ENCODE peak calls at places on chromosomes 5 and 9, in eight cellular contexts. J, I, M, Y, F, D, Q and V are unnamed samples.

GRCh38 chr9:22036866-22037626 is 27.9 kb upstream of the CDKN2B start:
- DNase-seq in J (peak; percentile 96), I (no peak), M (peak; percentile 27), Y (no peak), F (no peak), D (no peak), Q (peak; percentile 47), V (no peak)

GRCh38 chr5:82375488-82376294 is 97.5 kb upstream of the RPS23 start:
- DNase-seq in J (no peak), I (no peak), M (no peak), Y (no peak), F (no peak), D (no peak), Q (no peak), V (no peak)

GRCh38 chr5:146533260-146533857 is 17.4 kb upstream of the GPR151 start:
- DNase-seq in J (peak; percentile 63), I (no peak), M (peak; percentile 45), Y (peak; percentile 62), F (peak; percentile 71), D (peak; percentile 56), Q (peak; percentile 11), V (peak; percentile 43)

GRCh38 chr9:115262477-115262876 is 144.5 kb upstream of the TNC start:
- DNase-seq in J (peak; percentile 100), I (no peak), M (peak; percentile 98), Y (no peak), F (peak; percentile 77), D (peak; percentile 47), Q (no peak), V (no peak)

GRCh38 chr5:175831507-175831906 is 39.9 kb upstream of the CPLX2 start:
- DNase-seq in J (no peak), I (no peak), M (no peak), Y (no peak), F (no peak), D (no peak), Q (no peak), V (no peak)

GRCh38 chr9:106179181-106179580 is 484.8 kb downstream of the TMEM38B start:
- DNase-seq in J (no peak), I (no peak), M (no peak), Y (no peak), F (no peak), D (no peak), Q (no peak), V (no peak)

GRCh38 chr5:172179032-172179989 is 8.7 kb downstream of the STK10 start:
- DNase-seq in J (no peak), I (no peak), M (no peak), Y (peak; percentile 64), F (peak; percentile 34), D (peak; percentile 46), Q (no peak), V (no peak)

GRCh38 chr5:10145922-10146321 is 103.8 kb downstream of the ATPSCKMT start:
- DNase-seq in J (peak; percentile 39), I (no peak), M (peak; percentile 67), Y (no peak), F (no peak), D (peak; percentile 46), Q (no peak), V (no peak)

GRCh38 chr5:148384389-148384756 is 615 bp downstream of the FBXO38 start:
- DNase-seq in J (no peak), I (no peak), M (peak; percentile 17), Y (no peak), F (no peak), D (no peak), Q (no peak), V (no peak)

GRCh38 chr5:150590979-150591411 is 49.5 kb upstream of the SYNPO start:
- DNase-seq in J (no peak), I (no peak), M (no peak), Y (no peak), F (no peak), D (no peak), Q (no peak), V (no peak)

GRCh38 chr5:75509956-75510355 is 1.5 kb downstream of the CERT1 start:
- DNase-seq in J (peak; percentile 30), I (no peak), M (peak; percentile 52), Y (no peak), F (peak; percentile 20), D (peak; percentile 47), Q (peak; percentile 44), V (no peak)

GRCh38 chr9:130660683-130661460 is 3.5 kb upstream of the PRDM12 start:
- DNase-seq in J (no peak), I (no peak), M (no peak), Y (no peak), F (no peak), D (no peak), Q (no peak), V (no peak)

DNA sequence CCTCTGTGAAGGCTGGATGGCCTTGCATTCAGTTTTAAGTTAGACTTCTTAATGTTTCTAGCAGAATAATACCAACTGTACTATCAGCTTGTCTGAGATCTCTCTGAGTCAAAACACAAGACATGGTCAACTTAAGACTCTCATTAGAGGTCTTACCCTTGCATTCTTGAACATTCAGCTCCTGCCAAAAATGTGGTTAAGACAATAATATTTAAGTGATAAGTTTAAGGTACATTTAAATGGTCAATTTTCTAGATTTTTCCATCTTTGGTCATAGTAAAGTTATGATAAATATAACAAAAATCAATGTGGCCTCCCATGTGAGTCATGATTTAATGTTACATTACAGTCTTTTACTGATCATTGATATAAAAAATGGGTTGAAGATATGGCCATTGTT is 75.0 kb downstream of the NR2F1 start:
- DNase-seq in J (no peak), I (no peak), M (peak; percentile 18), Y (no peak), F (no peak), D (peak; percentile 37), Q (no peak), V (no peak)
- TF ChIP-seq CTCF in J (no peak), I (no peak), M (no peak), Y (no peak), F (no peak), D (no peak), Q (no peak), V (no peak)

GRCh38 chr5:89697581-89697980 is 712.0 kb downstream of the CETN3 start:
- DNase-seq in J (no peak), I (no peak), M (no peak), Y (no peak), F (no peak), D (no peak), Q (no peak), V (no peak)
- TF ChIP-seq CTCF in J (no peak), I (no peak), M (no peak), Y (no peak), F (no peak), D (no peak), Q (no peak), V (no peak)

GRCh38 chr5:122492675-122493074 is 180.6 kb downstream of the SNCAIP start:
- DNase-seq in J (peak; percentile 25), I (no peak), M (peak; percentile 22), Y (no peak), F (no peak), D (peak; percentile 14), Q (no peak), V (no peak)
- TF ChIP-seq CTCF in J (peak; percentile 27), I (no peak), M (peak; percentile 48), Y (no peak), F (peak; percentile 24), D (peak; percentile 46), Q (no peak), V (peak; percentile 38)

GRCh38 chr9:76459691-76460635 is 981 bp downstream of the GCNT1 start:
- DNase-seq in J (peak; percentile 65), I (peak; percentile 88), M (peak; percentile 67), Y (no peak), F (peak; percentile 78), D (peak; percentile 55), Q (no peak), V (peak; percentile 15)
- TF ChIP-seq CTCF in J (peak; percentile 44), I (no peak), M (peak; percentile 44), Y (no peak), F (no peak), D (peak; percentile 64), Q (no peak), V (no peak)

GRCh38 chr9:129224618-129225017 is 46.6 kb upstream of the IER5L start:
- DNase-seq in J (no peak), I (no peak), M (no peak), Y (no peak), F (no peak), D (no peak), Q (no peak), V (no peak)
- TF ChIP-seq CTCF in J (no peak), I (no peak), M (no peak), Y (no peak), F (no peak), D (no peak), Q (no peak), V (no peak)

GRCh38 chr5:64768358-64769312 is at the start of the genes CWC27 and SREK1IP1:
- DNase-seq in J (peak; percentile 84), I (peak; percentile 92), M (peak; percentile 93), Y (peak; percentile 71), F (peak; percentile 82), D (peak; percentile 90), Q (peak; percentile 74), V (peak; percentile 24)
- TF ChIP-seq CTCF in J (peak; percentile 18), I (no peak), M (peak; percentile 33), Y (no peak), F (no peak), D (peak; percentile 47), Q (peak; percentile 18), V (no peak)

DNA sequence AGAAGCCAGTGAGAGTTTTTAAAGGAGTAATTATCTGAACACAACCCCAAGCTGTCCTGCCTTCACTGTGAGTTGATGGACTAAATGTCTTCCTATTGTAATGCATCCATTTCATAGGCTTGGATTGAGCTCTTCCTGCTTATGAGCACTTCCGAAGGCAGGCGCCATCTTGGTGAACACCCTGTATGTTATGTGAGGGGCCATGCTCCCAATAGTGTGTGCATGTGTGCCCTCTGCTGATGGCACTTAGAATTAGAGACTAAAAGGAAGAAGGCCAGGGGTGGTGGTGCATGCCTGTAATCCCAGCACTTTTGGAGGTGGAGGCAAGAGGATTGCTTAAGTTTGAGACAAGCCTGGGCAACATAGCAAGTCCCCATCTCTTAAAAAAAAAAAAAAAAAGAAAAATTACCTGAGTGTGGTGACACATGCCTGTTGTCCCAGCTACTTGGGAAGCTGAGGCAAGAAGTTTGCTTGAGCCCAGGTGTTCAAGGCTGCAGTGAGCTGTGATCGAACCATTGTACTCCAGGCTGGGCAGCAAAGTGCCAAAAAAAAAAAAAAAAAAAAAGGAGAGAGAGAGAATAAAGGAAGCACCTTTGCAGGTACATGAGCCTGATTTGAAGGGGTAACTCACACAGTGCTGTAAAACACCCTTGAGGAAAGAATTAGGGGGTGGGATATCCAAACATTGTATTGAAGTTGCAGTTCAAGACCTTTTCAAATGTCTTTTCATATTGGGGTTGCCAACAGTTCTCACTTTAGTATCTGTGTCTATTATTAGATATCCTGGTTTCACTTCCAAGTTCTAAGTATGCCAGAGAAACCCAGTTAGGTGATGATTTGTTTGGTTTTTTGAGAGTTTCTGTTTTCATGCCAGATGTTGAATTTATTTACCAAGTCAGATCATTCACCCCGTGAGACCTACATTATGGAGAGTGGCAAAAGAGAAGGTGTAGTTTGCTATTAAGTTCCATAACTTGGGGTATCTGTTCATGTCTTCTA is 64.8 kb downstream of the C9orf152 start:
- DNase-seq in J (no peak), I (no peak), M (no peak), Y (no peak), F (no peak), D (no peak), Q (no peak), V (no peak)
- TF ChIP-seq CTCF in J (no peak), I (no peak), M (peak; percentile 21), Y (no peak), F (no peak), D (peak; percentile 22), Q (no peak), V (peak; percentile 40)